ENCODE peak calls at places on chromosomes 3 and 15, in ten cellular contexts. One of them, this sample, is unnamed.

GRCh38 chr3:62670351-62670750 is 204.9 kb downstream of the CADPS start:
- DNase-seq in sigmoid colon: no peak
- DNase-seq in breast epithelium: no peak
- DNase-seq in vagina: no peak
- DNase-seq in SK-N-SH: no peak
- DNase-seq in esophagus muscularis mucosa: no peak
- DNase-seq in stomach: no peak
- DNase-seq in HL-60: no peak
- DNase-seq in SK-N-MC: no peak
- DNase-seq in GM12891: no peak
- DNase-seq in this sample: no peak

GRCh38 chr15:35514759-35515158 is 31.2 kb downstream of the DPH6 start:
- DNase-seq in stomach: no peak
- DNase-seq in vagina: no peak
- DNase-seq in SK-N-SH: no peak
- DNase-seq in esophagus muscularis mucosa: no peak
- DNase-seq in HL-60: no peak
- DNase-seq in breast epithelium: no peak
- DNase-seq in GM12891: no peak
- DNase-seq in sigmoid colon: no peak
- DNase-seq in SK-N-MC: no peak
- DNase-seq in this sample: no peak

GRCh38 chr3:29677421-29677820 is 396.6 kb downstream of the RBMS3 start:
- DNase-seq in stomach: no peak
- DNase-seq in SK-N-MC: no peak
- DNase-seq in GM12891: no peak
- DNase-seq in HL-60: no peak
- DNase-seq in SK-N-SH: no peak
- DNase-seq in sigmoid colon: no peak
- DNase-seq in esophagus muscularis mucosa: no peak
- DNase-seq in vagina: no peak
- DNase-seq in breast epithelium: no peak
- DNase-seq in this sample: no peak

GRCh38 chr3:172520332-172520831 is 2.8 kb downstream of the TNFSF10 start:
- DNase-seq in GM12891: no peak
- DNase-seq in HL-60: no peak
- DNase-seq in sigmoid colon: no peak
- DNase-seq in esophagus muscularis mucosa: no peak
- DNase-seq in breast epithelium: no peak
- DNase-seq in SK-N-MC: no peak
- DNase-seq in vagina: no peak
- DNase-seq in stomach: no peak
- DNase-seq in SK-N-SH: no peak
- DNase-seq in this sample: no peak

GRCh38 chr3:141556034-141556433 is 69.2 kb downstream of the RASA2 start:
- DNase-seq in vagina: no peak
- DNase-seq in esophagus muscularis mucosa: no peak
- DNase-seq in SK-N-SH: no peak
- DNase-seq in SK-N-MC: no peak
- DNase-seq in sigmoid colon: no peak
- DNase-seq in breast epithelium: no peak
- DNase-seq in HL-60: no peak
- DNase-seq in GM12891: no peak
- DNase-seq in stomach: no peak
- DNase-seq in this sample: no peak

GRCh38 chr3:42851228-42851834 is 24.3 kb downstream of the CYP8B1 start:
- DNase-seq in SK-N-SH: no peak
- DNase-seq in breast epithelium: no peak
- DNase-seq in SK-N-MC: no peak
- DNase-seq in sigmoid colon: no peak
- DNase-seq in stomach: no peak
- DNase-seq in HL-60: no peak
- DNase-seq in vagina: peak
- DNase-seq in esophagus muscularis mucosa: no peak
- DNase-seq in GM12891: no peak
- DNase-seq in this sample: no peak

GRCh38 chr3:182165234-182165633 is 453.5 kb downstream of the SOX2 start:
- DNase-seq in breast epithelium: no peak
- DNase-seq in GM12891: no peak
- DNase-seq in vagina: no peak
- DNase-seq in stomach: peak
- DNase-seq in HL-60: no peak
- DNase-seq in sigmoid colon: no peak
- DNase-seq in esophagus muscularis mucosa: no peak
- DNase-seq in SK-N-MC: no peak
- DNase-seq in SK-N-SH: no peak
- DNase-seq in this sample: no peak

GRCh38 chr3:61936344-61936937 is 375.1 kb downstream of the PTPRG start:
- DNase-seq in SK-N-MC: no peak
- DNase-seq in HL-60: no peak
- DNase-seq in SK-N-SH: peak
- DNase-seq in stomach: no peak
- DNase-seq in sigmoid colon: no peak
- DNase-seq in GM12891: no peak
- DNase-seq in breast epithelium: no peak
- DNase-seq in esophagus muscularis mucosa: peak
- DNase-seq in vagina: no peak
- DNase-seq in this sample: peak

GRCh38 chr15:61655881-61656280 is 404.4 kb downstream of the VPS13C start:
- DNase-seq in GM12891: no peak
- DNase-seq in sigmoid colon: no peak
- DNase-seq in breast epithelium: no peak
- DNase-seq in stomach: no peak
- DNase-seq in SK-N-SH: no peak
- DNase-seq in vagina: no peak
- DNase-seq in HL-60: no peak
- DNase-seq in esophagus muscularis mucosa: peak
- DNase-seq in SK-N-MC: no peak
- DNase-seq in this sample: no peak

GRCh38 chr3:14631687-14632444 is 19.7 kb upstream of the CCDC174 start:
- DNase-seq in breast epithelium: no peak
- DNase-seq in vagina: no peak
- DNase-seq in SK-N-SH: no peak
- DNase-seq in GM12891: no peak
- DNase-seq in SK-N-MC: no peak
- DNase-seq in HL-60: no peak
- DNase-seq in esophagus muscularis mucosa: no peak
- DNase-seq in sigmoid colon: no peak
- DNase-seq in stomach: no peak
- DNase-seq in this sample: no peak

GRCh38 chr3:132341746-132342145 is 24.5 kb downstream of the ACP3 start:
- DNase-seq in stomach: no peak
- DNase-seq in SK-N-MC: no peak
- DNase-seq in esophagus muscularis mucosa: no peak
- DNase-seq in vagina: no peak
- DNase-seq in GM12891: no peak
- DNase-seq in SK-N-SH: no peak
- DNase-seq in HL-60: no peak
- DNase-seq in sigmoid colon: no peak
- DNase-seq in breast epithelium: no peak
- DNase-seq in this sample: no peak

GRCh38 chr3:23913873-23914743 is 2.7 kb downstream of the NKIRAS1 start:
- DNase-seq in SK-N-SH: no peak
- DNase-seq in stomach: no peak
- DNase-seq in HL-60: no peak
- DNase-seq in vagina: no peak
- DNase-seq in GM12891: no peak
- DNase-seq in SK-N-MC: no peak
- DNase-seq in sigmoid colon: no peak
- DNase-seq in esophagus muscularis mucosa: no peak
- DNase-seq in breast epithelium: no peak
- DNase-seq in this sample: no peak

GRCh38 chr3:23916886-23917815 is at the start of the genes NKIRAS1 and RPL15:
- DNase-seq in stomach: peak
- DNase-seq in GM12891: peak
- DNase-seq in SK-N-MC: peak
- DNase-seq in breast epithelium: peak
- DNase-seq in vagina: no peak
- DNase-seq in esophagus muscularis mucosa: peak
- DNase-seq in sigmoid colon: peak
- DNase-seq in HL-60: peak
- DNase-seq in SK-N-SH: peak
- DNase-seq in this sample: peak

GRCh38 chr3:23916152-23916885 is 471 bp downstream of the NKIRAS1 start:
- DNase-seq in breast epithelium: peak
- DNase-seq in stomach: no peak
- DNase-seq in HL-60: no peak
- DNase-seq in sigmoid colon: no peak
- DNase-seq in esophagus muscularis mucosa: no peak
- DNase-seq in GM12891: no peak
- DNase-seq in vagina: no peak
- DNase-seq in SK-N-MC: no peak
- DNase-seq in SK-N-SH: no peak
- DNase-seq in this sample: no peak

GRCh38 chr3:23913182-23913581 is 3.6 kb downstream of the NKIRAS1 start:
- DNase-seq in GM12891: no peak
- DNase-seq in sigmoid colon: no peak
- DNase-seq in breast epithelium: no peak
- DNase-seq in vagina: no peak
- DNase-seq in stomach: no peak
- DNase-seq in SK-N-SH: no peak
- DNase-seq in esophagus muscularis mucosa: no peak
- DNase-seq in SK-N-MC: no peak
- DNase-seq in HL-60: no peak
- DNase-seq in this sample: no peak

DNA sequence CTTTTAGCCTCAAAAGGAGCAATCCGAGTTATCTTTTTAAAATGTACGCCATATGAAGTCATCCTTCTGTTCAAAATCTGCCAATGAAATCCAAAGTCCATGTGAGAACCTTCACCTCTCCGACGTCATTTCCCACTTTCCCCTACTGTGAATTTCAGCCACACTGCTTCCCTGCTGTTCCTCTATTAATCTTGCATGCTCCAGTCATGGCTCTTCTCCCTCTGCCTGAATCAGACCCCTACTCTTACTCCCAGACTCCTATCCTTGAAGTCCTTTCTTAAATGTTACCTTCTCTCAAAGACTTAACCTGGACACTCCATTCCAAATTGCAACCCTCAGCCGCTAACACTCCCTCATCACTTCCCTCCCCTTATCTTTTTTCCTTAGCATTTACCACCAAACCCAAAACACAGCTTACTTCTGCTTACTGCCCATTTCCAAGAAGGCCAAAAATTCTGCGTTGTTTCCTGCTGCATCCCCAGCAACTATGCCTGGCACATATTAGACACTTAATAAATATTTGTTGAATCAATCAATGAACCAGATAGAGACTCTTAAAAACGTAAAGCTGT is 1.2 kb downstream of the NKIRAS1 start:
- DNase-seq in esophagus muscularis mucosa: no peak
- DNase-seq in stomach: no peak
- DNase-seq in SK-N-MC: no peak
- DNase-seq in SK-N-SH: peak
- DNase-seq in GM12891: no peak
- DNase-seq in vagina: no peak
- DNase-seq in breast epithelium: no peak
- DNase-seq in HL-60: no peak
- DNase-seq in sigmoid colon: no peak
- DNase-seq in this sample: peak
- TF ChIP-seq POLR2AphosphoS5 in esophagus muscularis mucosa: no peak
- TF ChIP-seq POLR2AphosphoS5 in stomach: no peak
- TF ChIP-seq POLR2AphosphoS5 in SK-N-MC: no peak
- TF ChIP-seq POLR2AphosphoS5 in SK-N-SH: peak
- TF ChIP-seq POLR2AphosphoS5 in GM12891: no peak
- TF ChIP-seq POLR2AphosphoS5 in vagina: no peak
- TF ChIP-seq POLR2AphosphoS5 in breast epithelium: no peak
- TF ChIP-seq POLR2AphosphoS5 in HL-60: no peak
- TF ChIP-seq POLR2AphosphoS5 in sigmoid colon: no peak
- TF ChIP-seq POLR2AphosphoS5 in this sample: no peak

DNA sequence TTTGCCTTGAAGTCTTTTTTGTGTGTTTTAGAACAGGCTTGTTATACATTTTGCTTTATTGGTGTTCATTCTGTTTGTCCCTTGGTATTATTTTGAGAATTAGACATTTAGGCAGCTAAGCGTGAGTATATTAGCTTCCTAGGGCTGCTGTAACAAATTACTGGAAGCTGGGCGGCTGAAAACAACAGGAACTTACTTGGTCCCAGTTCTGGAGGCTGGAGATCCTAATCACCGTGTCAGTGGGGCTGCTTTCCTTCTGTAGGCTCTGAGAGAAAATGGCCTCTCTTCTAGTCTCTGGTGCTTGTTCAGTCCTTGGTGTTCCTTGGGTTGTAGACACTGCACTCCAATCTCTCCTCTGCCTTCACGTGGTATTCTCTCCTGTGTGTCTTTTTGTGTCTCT is 142.3 kb downstream of the KLHL25 start:
- DNase-seq in vagina: no peak
- DNase-seq in esophagus muscularis mucosa: no peak
- DNase-seq in HL-60: no peak
- DNase-seq in sigmoid colon: no peak
- DNase-seq in GM12891: no peak
- DNase-seq in breast epithelium: no peak
- DNase-seq in SK-N-MC: no peak
- DNase-seq in stomach: no peak
- DNase-seq in SK-N-SH: peak
- DNase-seq in this sample: no peak
- TF ChIP-seq POLR2AphosphoS5 in vagina: no peak
- TF ChIP-seq POLR2AphosphoS5 in esophagus muscularis mucosa: no peak
- TF ChIP-seq POLR2AphosphoS5 in HL-60: no peak
- TF ChIP-seq POLR2AphosphoS5 in sigmoid colon: no peak
- TF ChIP-seq POLR2AphosphoS5 in GM12891: no peak
- TF ChIP-seq POLR2AphosphoS5 in breast epithelium: no peak
- TF ChIP-seq POLR2AphosphoS5 in SK-N-MC: no peak
- TF ChIP-seq POLR2AphosphoS5 in stomach: no peak
- TF ChIP-seq POLR2AphosphoS5 in SK-N-SH: no peak
- TF ChIP-seq POLR2AphosphoS5 in this sample: no peak

GRCh38 chr15:39624806-39625205 is 43.9 kb downstream of the THBS1 start:
- DNase-seq in GM12891: no peak
- DNase-seq in vagina: no peak
- DNase-seq in esophagus muscularis mucosa: no peak
- DNase-seq in SK-N-MC: no peak
- DNase-seq in HL-60: no peak
- DNase-seq in breast epithelium: peak
- DNase-seq in sigmoid colon: peak
- DNase-seq in SK-N-SH: no peak
- DNase-seq in stomach: peak
- DNase-seq in this sample: no peak
- TF ChIP-seq POLR2AphosphoS5 in GM12891: no peak
- TF ChIP-seq POLR2AphosphoS5 in vagina: peak
- TF ChIP-seq POLR2AphosphoS5 in esophagus muscularis mucosa: peak
- TF ChIP-seq POLR2AphosphoS5 in SK-N-MC: no peak
- TF ChIP-seq POLR2AphosphoS5 in HL-60: no peak
- TF ChIP-seq POLR2AphosphoS5 in breast epithelium: peak
- TF ChIP-seq POLR2AphosphoS5 in sigmoid colon: no peak
- TF ChIP-seq POLR2AphosphoS5 in SK-N-SH: peak
- TF ChIP-seq POLR2AphosphoS5 in stomach: peak
- TF ChIP-seq POLR2AphosphoS5 in this sample: no peak

GRCh38 chr15:79849789-79850188 is 47.0 kb downstream of the MTHFS start:
- DNase-seq in GM12891: no peak
- DNase-seq in SK-N-SH: peak
- DNase-seq in sigmoid colon: no peak
- DNase-seq in SK-N-MC: peak
- DNase-seq in vagina: no peak
- DNase-seq in esophagus muscularis mucosa: no peak
- DNase-seq in stomach: peak
- DNase-seq in breast epithelium: no peak
- DNase-seq in HL-60: peak
- DNase-seq in this sample: peak

GRCh38 chr15:79858469-79858868 is 38.3 kb downstream of the MTHFS start:
- DNase-seq in esophagus muscularis mucosa: no peak
- DNase-seq in vagina: no peak
- DNase-seq in HL-60: no peak
- DNase-seq in sigmoid colon: no peak
- DNase-seq in GM12891: no peak
- DNase-seq in SK-N-SH: no peak
- DNase-seq in stomach: no peak
- DNase-seq in SK-N-MC: no peak
- DNase-seq in breast epithelium: no peak
- DNase-seq in this sample: no peak

GRCh38 chr15:79853492-79854328 is 43.1 kb downstream of the MTHFS start:
- DNase-seq in GM12891: no peak
- DNase-seq in vagina: no peak
- DNase-seq in stomach: peak
- DNase-seq in esophagus muscularis mucosa: no peak
- DNase-seq in SK-N-SH: peak
- DNase-seq in breast epithelium: no peak
- DNase-seq in HL-60: peak
- DNase-seq in SK-N-MC: peak
- DNase-seq in sigmoid colon: peak
- DNase-seq in this sample: peak
- TF ChIP-seq POLR2AphosphoS5 in GM12891: no peak
- TF ChIP-seq POLR2AphosphoS5 in vagina: no peak
- TF ChIP-seq POLR2AphosphoS5 in stomach: no peak
- TF ChIP-seq POLR2AphosphoS5 in esophagus muscularis mucosa: no peak
- TF ChIP-seq POLR2AphosphoS5 in SK-N-SH: no peak
- TF ChIP-seq POLR2AphosphoS5 in breast epithelium: no peak
- TF ChIP-seq POLR2AphosphoS5 in HL-60: no peak
- TF ChIP-seq POLR2AphosphoS5 in SK-N-MC: no peak
- TF ChIP-seq POLR2AphosphoS5 in sigmoid colon: no peak
- TF ChIP-seq POLR2AphosphoS5 in this sample: peak